ENCODE peak calls at places on chromosomes 4 and X, in eight cellular contexts. V is cardiac fibroblast, P is astrocyte of the cerebellum, F is ovary, T is transverse colon, S is fibroblast of pulmonary artery, G is psoas muscle, U is fibroblast of lung. Y is an unnamed sample.

GRCh38 chr4:138851626-138852443 is 163.7 kb upstream of the NOCT start:
- DNase-seq in V (peak; percentile 3), P (no peak), F (no peak), T (no peak), S (no peak), G (no peak), U (no peak), Y (no peak)

GRCh38 chrX:14497184-14497666 is 32.1 kb upstream of the GLRA2 start:
- DNase-seq in V (peak; percentile 15), P (no peak), F (no peak), T (no peak), S (peak; percentile 1), G (no peak), U (peak; percentile 48), Y (no peak)

GRCh38 chr4:122099896-122100295 is 52.2 kb upstream of the BLTP1 start:
- DNase-seq in V (peak; percentile 7), P (peak; percentile 67), F (no peak), T (no peak), S (peak; percentile 12), G (no peak), U (peak; percentile 70), Y (peak; percentile 43)

GRCh38 chr4:111064342-111064993 is 441.6 kb upstream of the PITX2 start:
- DNase-seq in V (peak; percentile 67), P (peak; percentile 22), F (no peak), T (no peak), S (peak; percentile 14), G (no peak), U (no peak), Y (peak; percentile 55)

GRCh38 chr4:76087007-76087769 is 12.7 kb downstream of the ART3 start:
- DNase-seq in V (peak; percentile 79), P (peak; percentile 16), F (no peak), T (peak; percentile 37), S (peak; percentile 74), G (peak; percentile 58), U (peak; percentile 58), Y (peak; percentile 64)

GRCh38 chrX:140710710-140711109 is 1.2 kb downstream of the LINC00632 start:
- DNase-seq in V (peak; percentile 8), P (no peak), F (no peak), T (no peak), S (peak; percentile 15), G (no peak), U (peak; percentile 82), Y (no peak)

GRCh38 chr4:83831588-83831987 is 295.7 kb downstream of the GPAT3 start:
- DNase-seq in V (peak; percentile 10), P (no peak), F (no peak), T (no peak), S (no peak), G (no peak), U (no peak), Y (peak; percentile 62)

GRCh38 chr4:109945056-109945455 is 32.4 kb downstream of the EGF start:
- DNase-seq in V (peak; percentile 38), P (no peak), F (no peak), T (no peak), S (no peak), G (peak; percentile 59), U (no peak), Y (no peak)

GRCh38 chr4:147731611-147732515 is at the start of gene ARHGAP10:
- DNase-seq in V (peak; percentile 78), P (no peak), F (peak; percentile 82), T (peak; percentile 66), S (peak; percentile 82), G (peak; percentile 88), U (peak; percentile 85), Y (peak; percentile 79)

GRCh38 chr4:158161561-158162354 is 11.1 kb downstream of the GASK1B start:
- DNase-seq in V (peak; percentile 96), P (no peak), F (no peak), T (no peak), S (peak; percentile 96), G (no peak), U (peak; percentile 68), Y (peak; percentile 98)

GRCh38 chr4:64305565-64306254 is 103.5 kb downstream of the TECRL start:
- DNase-seq in V (no peak), P (no peak), F (no peak), T (no peak), S (no peak), G (no peak), U (no peak), Y (no peak)

GRCh38 chr4:145879598-145879997 is 59.0 kb downstream of the ZNF827 start:
- DNase-seq in V (peak; percentile 16), P (no peak), F (no peak), T (no peak), S (peak; percentile 35), G (no peak), U (peak; percentile 28), Y (peak; percentile 46)

GRCh38 chrX:154373340-154374306 is 811 bp downstream of the FLNA start:
- DNase-seq in V (peak; percentile 85), P (peak; percentile 32), F (peak; percentile 68), T (peak; percentile 73), S (peak; percentile 84), G (peak; percentile 69), U (peak; percentile 85), Y (peak; percentile 80)

GRCh38 chr4:124804041-124804440 is 91.5 kb upstream of the ANKRD50 start:
- DNase-seq in V (no peak), P (no peak), F (no peak), T (no peak), S (no peak), G (no peak), U (no peak), Y (no peak)

GRCh38 chrX:9293903-9294302 is 171.0 kb upstream of the TBL1X start:
- DNase-seq in V (no peak), P (no peak), F (no peak), T (no peak), S (no peak), G (no peak), U (no peak), Y (no peak)

GRCh38 chr4:118981839-118982381 is 93.3 kb downstream of the SYNPO2 start:
- DNase-seq in V (peak; percentile 90), P (peak; percentile 81), F (peak; percentile 57), T (peak; percentile 68), S (peak; percentile 88), G (no peak), U (peak; percentile 86), Y (peak; percentile 93)

GRCh38 chrX:53449632-53450031 is 15.5 kb upstream of the HSD17B10 start:
- DNase-seq in V (no peak), P (no peak), F (no peak), T (no peak), S (no peak), G (no peak), U (no peak), Y (no peak)

GRCh38 chrX:97267376-97267775 is 383.7 kb downstream of the RPA4 start:
- DNase-seq in V (peak; percentile 14), P (no peak), F (no peak), T (no peak), S (no peak), G (no peak), U (peak; percentile 15), Y (peak; percentile 4)
- TF ChIP-seq CTCF in V (no peak), P (no peak), F (no peak), T (no peak), S (no peak), G (no peak), U (no peak), Y (no peak)

GRCh38 chrX:38225093-38225492 is 4.4 kb upstream of the SRPX start:
- DNase-seq in V (peak; percentile 71), P (no peak), F (no peak), T (no peak), S (no peak), G (no peak), U (no peak), Y (no peak)

GRCh38 chrX:38224160-38224559 is 3.5 kb upstream of the SRPX start:
- DNase-seq in V (no peak), P (no peak), F (no peak), T (no peak), S (no peak), G (no peak), U (no peak), Y (no peak)

GRCh38 chrX:38220936-38221386 is 290 bp upstream of the SRPX start:
- DNase-seq in V (peak; percentile 48), P (no peak), F (no peak), T (no peak), S (peak; percentile 77), G (peak; percentile 58), U (peak; percentile 63), Y (peak; percentile 56)

GRCh38 chrX:38220024-38220935 is at the start of gene SRPX:
- DNase-seq in V (peak; percentile 66), P (no peak), F (peak; percentile 21), T (peak; percentile 27), S (peak; percentile 72), G (peak; percentile 57), U (peak; percentile 67), Y (peak; percentile 60)

DNA sequence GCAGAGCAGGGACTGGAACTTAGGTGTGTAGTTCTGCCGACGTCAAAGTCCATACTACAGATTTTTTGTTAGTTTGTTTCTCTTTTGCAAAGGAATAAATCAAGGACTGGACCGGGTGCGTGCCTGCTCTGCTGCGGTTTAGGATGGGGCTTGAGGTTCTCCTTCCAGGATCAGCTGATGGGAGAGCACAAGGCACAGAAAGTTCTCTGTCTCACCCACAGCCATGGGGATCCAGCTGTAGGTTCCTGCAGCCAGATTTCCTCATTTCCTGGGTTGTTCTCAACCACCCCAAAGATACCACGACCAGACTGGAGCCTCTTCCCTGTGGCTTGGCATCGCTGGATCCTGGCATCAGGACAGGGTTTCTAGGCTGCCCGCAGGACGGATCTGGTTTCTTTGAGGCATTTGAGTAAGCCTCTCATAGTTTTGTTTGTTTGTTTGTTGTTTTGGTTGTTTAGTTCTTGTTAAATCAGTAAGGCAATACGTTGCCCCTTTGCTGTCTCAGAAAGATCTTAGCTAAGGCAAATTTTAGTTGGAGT is 789 bp upstream of the SRPX start:
- DNase-seq in V (no peak), P (no peak), F (no peak), T (no peak), S (no peak), G (no peak), U (peak; percentile 40), Y (no peak)
- H3K4me3 ChIP-seq in V (peak overlapping the region; percentile 78), P (no peak overlapping the region), F (no peak overlapping the region), T (no peak overlapping the region), S (peak overlapping the region; percentile 85), G (no peak overlapping the region), U (no peak overlapping the region), Y (peak overlapping the region; percentile 77)

DNA sequence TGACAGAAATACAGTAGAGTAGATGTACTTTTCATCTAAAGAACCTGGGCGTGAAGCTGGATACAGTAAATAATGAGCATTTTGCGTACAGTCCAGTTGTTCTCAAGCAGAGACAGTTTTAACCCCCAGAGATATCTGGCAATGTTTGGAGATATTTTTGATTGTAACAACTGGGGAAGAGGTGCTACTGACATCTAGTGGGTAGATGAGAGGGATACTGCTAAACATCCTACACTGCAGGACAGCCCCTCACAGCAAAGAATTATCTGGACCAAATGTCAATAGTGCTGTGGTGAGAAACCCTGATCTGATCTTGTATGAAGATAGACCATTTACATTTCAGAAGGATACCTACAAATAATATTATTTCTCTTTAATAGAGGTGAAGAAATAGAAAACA is 200.2 kb upstream of the FAM47A start:
- DNase-seq in V (peak; percentile 2), P (no peak), F (no peak), T (no peak), S (peak; percentile 1), G (no peak), U (peak; percentile 8), Y (no peak)
- TF ChIP-seq CTCF in V (peak; percentile 42), P (peak; percentile 31), F (no peak), T (no peak), S (peak; percentile 34), G (peak; percentile 5), U (peak; percentile 47), Y (no peak)

DNA sequence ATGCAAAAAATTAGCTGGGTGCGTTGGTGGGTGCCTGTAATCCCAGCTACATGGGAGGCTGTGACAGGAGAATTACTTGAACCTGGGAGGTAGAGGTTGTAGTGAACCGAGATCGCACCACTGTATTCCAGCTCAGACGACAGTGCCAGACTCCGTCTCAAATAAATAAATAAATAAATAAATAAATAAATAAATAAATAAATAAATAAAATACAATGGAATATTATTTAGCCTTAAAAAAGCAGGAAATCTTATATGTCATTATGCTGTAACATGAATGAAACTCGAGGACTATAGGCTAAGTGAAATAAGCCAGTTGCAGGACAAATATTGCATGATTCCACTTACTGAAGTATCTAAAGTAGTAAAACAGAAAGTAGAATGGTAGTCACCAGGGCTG is 42.5 kb downstream of the RBM41 start:
- DNase-seq in V (no peak), P (no peak), F (no peak), T (no peak), S (no peak), G (no peak), U (no peak), Y (no peak)
- H3K4me3 ChIP-seq in V (no peak overlapping the region), P (no peak overlapping the region), F (no peak overlapping the region), T (no peak overlapping the region), S (no peak overlapping the region), G (no peak overlapping the region), U (no peak overlapping the region), Y (no peak overlapping the region)

Y was measured in fibroblast of the aortic adventitia.